ENCODE peak calls at places on chromosomes 4 and X, in four cellular contexts. E is heart left ventricle, U is RWPE1, N is fibroblast of mammary gland. T is an unnamed sample.

GRCh38 chr4:85489273-85489672 is 14.3 kb downstream of the ARHGAP24 start:
- DNase-seq in U (peak), E (no peak), N (peak), T (no peak)

GRCh38 chr4:121380448-121381147 is at the start of gene QRFPR:
- DNase-seq in N (no peak), U (peak), E (peak), T (no peak)

GRCh38 chrX:107729558-107730297 is 45.9 kb downstream of the TSC22D3 start:
- DNase-seq in N (no peak), U (no peak), E (peak), T (peak)

GRCh38 chrX:340641-341423 is 22.2 kb upstream of the GTPBP6 start:
- DNase-seq in E (no peak), N (no peak), U (no peak), T (peak)

GRCh38 chr4:48896845-48897244 is 9.7 kb downstream of the OCIAD2 start:
- DNase-seq in U (no peak), N (no peak), E (no peak), T (no peak)

GRCh38 chr4:184282895-184283654 is 65.4 kb upstream of the ENPP6 start:
- DNase-seq in E (no peak), U (no peak), N (no peak), T (no peak)

GRCh38 chr4:96139251-96139929 is 299.5 kb downstream of the PDHA2 start:
- DNase-seq in N (no peak), E (no peak), U (no peak), T (no peak)

GRCh38 chr4:24980064-24980690 is 50.6 kb downstream of the LGI2 start:
- DNase-seq in E (peak), U (peak), N (peak), T (peak)

GRCh38 chr4:152110780-152111179 is 350.0 kb upstream of the GATB start:
- DNase-seq in N (no peak), E (no peak), U (no peak), T (no peak)

GRCh38 chrX:2425281-2426071 is 75.3 kb downstream of the DHRSX start:
- DNase-seq in N (peak), E (no peak), U (no peak), T (no peak)
- TF ChIP-seq CTCF in N (no peak), E (no peak), U (no peak), T (no peak)

GRCh38 chr4:99078931-99079624 is 9.5 kb downstream of the ADH5 start:
- DNase-seq in E (no peak), U (no peak), N (no peak), T (no peak)

GRCh38 chr4:99077177-99077576 is 11.4 kb downstream of the ADH5 start:
- DNase-seq in N (no peak), U (no peak), E (no peak), T (no peak)

GRCh38 chr4:99076292-99076976 is 12.2 kb downstream of the ADH5 start:
- DNase-seq in E (no peak), U (no peak), N (no peak), T (no peak)

GRCh38 chr4:99079625-99080295 is 8.8 kb downstream of the ADH5 start:
- DNase-seq in E (no peak), U (no peak), N (no peak), T (no peak)

DNA sequence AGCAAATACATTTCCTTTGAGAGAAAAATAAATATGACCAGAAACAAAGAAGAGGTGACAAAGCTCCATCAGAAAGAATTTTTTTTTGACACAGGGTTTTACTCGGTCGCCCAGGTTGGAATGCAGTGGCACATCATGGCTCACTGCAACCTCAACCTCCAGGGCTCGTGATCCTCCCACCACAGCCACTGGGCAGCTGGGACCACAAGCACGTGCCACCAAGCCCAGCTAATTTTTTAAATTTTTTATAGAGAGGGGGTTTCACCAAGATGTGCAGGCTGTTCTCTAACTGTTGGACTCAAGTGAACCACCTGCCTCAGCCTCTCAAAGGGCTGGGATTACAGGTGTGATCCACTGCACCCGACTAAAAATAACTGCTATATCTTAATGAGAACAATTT is 10.3 kb downstream of the ADH5 start:
- DNase-seq in U (no peak), E (no peak), N (no peak), T (no peak)
- TF ChIP-seq CTCF in U (no peak), E (no peak), N (no peak), T (no peak)

GRCh38 chrX:129825746-129826505 is 17.8 kb downstream of the ZDHHC9 start:
- DNase-seq in N (no peak), E (no peak), U (no peak), T (no peak)

GRCh38 chrX:129824620-129825019 is 19.1 kb downstream of the ZDHHC9 start:
- DNase-seq in E (no peak), N (no peak), U (no peak), T (no peak)

GRCh38 chrX:129823523-129823922 is 20.2 kb downstream of the ZDHHC9 start:
- DNase-seq in N (no peak), U (no peak), E (no peak), T (no peak)

GRCh38 chrX:129823115-129823514 is 20.6 kb downstream of the ZDHHC9 start:
- DNase-seq in U (no peak), E (no peak), N (peak), T (no peak)
- TF ChIP-seq CTCF in U (peak), E (peak), N (peak), T (peak)

GRCh38 chrX:100368167-100368566 is 41.9 kb downstream of the PCDH19 start:
- DNase-seq in E (no peak), N (peak), U (peak), T (no peak)
- TF ChIP-seq CTCF in E (peak), N (peak), U (no peak), T (no peak)

DNA sequence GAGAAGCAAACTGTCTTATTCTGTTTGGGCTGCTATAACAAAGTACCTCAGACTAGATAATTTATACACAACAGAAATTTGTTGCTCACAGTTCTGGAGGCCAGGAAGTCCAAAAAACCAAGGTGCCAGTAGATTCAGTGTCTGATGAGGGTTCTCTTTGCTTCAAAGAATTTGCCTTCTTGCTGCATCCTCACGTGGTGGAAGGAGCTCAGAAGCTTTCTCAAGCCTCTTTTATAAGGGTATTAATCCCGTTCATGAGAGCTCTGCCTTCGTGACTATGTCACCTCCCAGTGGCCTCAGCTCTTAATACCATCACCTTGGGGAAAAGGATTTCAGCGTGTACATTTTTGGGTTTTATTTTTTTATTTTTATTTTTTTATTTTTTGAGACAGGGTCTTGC is 20.1 kb downstream of the CA5B start:
- DNase-seq in U (no peak), E (no peak), N (no peak), T (no peak)
- TF ChIP-seq CTCF in U (no peak), E (no peak), N (no peak), T (no peak)

GRCh38 chr4:100738388-100739165 is 220.8 kb upstream of the EMCN start:
- DNase-seq in E (no peak), U (peak), N (peak), T (peak)
- TF ChIP-seq CTCF in E (no peak), U (no peak), N (no peak), T (no peak)

GRCh38 chrX:54930291-54931049 is 9.8 kb downstream of the TRO start:
- DNase-seq in U (no peak), N (no peak), E (no peak), T (no peak)
- TF ChIP-seq CTCF in U (no peak), N (no peak), E (no peak), T (no peak)

DNA sequence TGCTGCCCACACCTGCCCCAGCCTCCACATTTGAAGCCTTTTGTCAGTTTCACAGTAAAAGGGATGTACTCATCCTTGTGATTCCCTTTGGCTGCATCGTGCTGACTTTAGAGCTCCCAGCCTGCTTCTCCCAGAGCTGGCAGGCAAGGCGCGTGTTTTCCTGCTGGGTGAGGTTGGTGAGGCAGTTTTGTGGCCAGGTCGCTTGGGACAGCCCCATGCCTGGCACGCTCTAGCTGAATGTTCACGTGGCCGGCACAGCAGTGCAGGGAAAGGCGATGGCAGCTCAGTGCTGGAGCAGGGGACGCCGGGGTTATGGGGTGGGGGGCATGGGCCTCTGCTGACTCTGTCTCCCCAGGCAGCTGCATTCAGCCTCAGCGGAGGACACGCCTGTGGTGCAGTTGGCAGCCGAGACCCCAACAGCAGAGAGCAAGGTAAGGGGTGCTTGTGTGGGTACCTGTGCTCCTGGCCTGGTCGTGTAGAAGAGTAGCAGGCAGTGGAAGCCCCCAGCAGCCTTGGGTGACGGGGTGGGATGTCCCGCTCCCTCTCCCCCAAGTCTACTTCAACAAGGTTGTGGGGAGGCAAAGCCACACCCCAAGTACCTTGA is 9.3 kb downstream of the TACC3 start:
- DNase-seq in N (no peak), U (no peak), E (no peak), T (no peak)
- TF ChIP-seq CTCF in N (no peak), U (no peak), E (no peak), T (no peak)

T was measured in tibial artery.